ENCODE peak calls at places on chromosomes 3 and 15, in nine cellular contexts. E is lower lobe of right lung, I is SK-N-SH, H is A549, O is body of pancreas, R is MM.1S, M is GM10248, Q is esophagus squamous epithelium, U is Calu3. G is an unnamed sample.

GRCh38 chr3:4772171-4772804 is 206.9 kb upstream of the BHLHE40 start:
- DNase-seq in E (peak), I (no peak), H (no peak), O (peak), R (no peak), M (no peak), Q (peak), U (no peak), G (no peak)

GRCh38 chr3:148903022-148903442 is 37.9 kb downstream of the CPA3 start:
- DNase-seq in E (no peak), I (no peak), H (no peak), O (no peak), R (no peak), M (no peak), Q (no peak), U (no peak), G (no peak)

GRCh38 chr3:18556503-18556902 is 131.4 kb upstream of the SATB1 start:
- DNase-seq in E (no peak), I (no peak), H (no peak), O (peak), R (no peak), M (no peak), Q (no peak), U (no peak), G (peak)

GRCh38 chr3:166837535-166837934 is 542.6 kb downstream of the ZBBX start:
- DNase-seq in E (no peak), I (peak), H (no peak), O (peak), R (peak), M (peak), Q (no peak), U (peak), G (no peak)

GRCh38 chr3:193016437-193016887 is 98.8 kb upstream of the MB21D2 start:
- DNase-seq in E (no peak), I (no peak), H (no peak), O (peak), R (no peak), M (no peak), Q (no peak), U (no peak), G (no peak)

GRCh38 chr15:67834593-67835348 is 5.1 kb downstream of the RNU6-1 start:
- DNase-seq in E (no peak), I (no peak), H (no peak), O (no peak), R (no peak), M (no peak), Q (no peak), U (no peak), G (no peak)

GRCh38 chr15:36778516-36778915 is 199.1 kb downstream of the CDIN1 start:
- DNase-seq in E (no peak), I (no peak), H (no peak), O (no peak), R (no peak), M (no peak), Q (no peak), U (no peak), G (no peak)

GRCh38 chr3:133461291-133461690 is 61.4 kb downstream of the BFSP2 start:
- DNase-seq in E (no peak), I (no peak), H (no peak), O (no peak), R (no peak), M (no peak), Q (no peak), U (no peak), G (no peak)

GRCh38 chr3:27533718-27534578 is 49.8 kb upstream of the SLC4A7 start:
- DNase-seq in E (no peak), I (no peak), H (peak), O (peak), R (no peak), M (peak), Q (no peak), U (peak), G (peak)

GRCh38 chr3:149660462-149660861 is 2.6 kb upstream of the WWTR1 start:
- DNase-seq in E (no peak), I (no peak), H (no peak), O (no peak), R (no peak), M (no peak), Q (no peak), U (no peak), G (no peak)

GRCh38 chr3:146543461-146544012 is 870 bp downstream of the PLSCR1 start:
- DNase-seq in E (no peak), I (no peak), H (peak), O (peak), R (no peak), M (no peak), Q (no peak), U (no peak), G (no peak)

GRCh38 chr3:99976584-99976983 is 137.7 kb downstream of the FILIP1L start:
- DNase-seq in E (no peak), I (no peak), H (no peak), O (no peak), R (no peak), M (no peak), Q (no peak), U (no peak), G (no peak)

GRCh38 chr15:33226559-33227181 is 32.2 kb upstream of the FMN1 start:
- DNase-seq in E (no peak), I (peak), H (peak), O (peak), R (peak), M (no peak), Q (no peak), U (peak), G (peak)

GRCh38 chr15:38796589-38796988 is 232.0 kb upstream of the RASGRP1 start:
- DNase-seq in E (no peak), I (no peak), H (no peak), O (no peak), R (no peak), M (no peak), Q (no peak), U (no peak), G (no peak)

GRCh38 chr15:83206971-83207621 is 527 bp downstream of the HDGFL3 start:
- DNase-seq in E (peak), I (peak), H (peak), O (peak), R (peak), M (peak), Q (no peak), U (peak), G (no peak)

GRCh38 chr15:41790756-41791546 is 16.7 kb downstream of the MAPKBP1 start:
- DNase-seq in E (no peak), I (no peak), H (no peak), O (no peak), R (no peak), M (no peak), Q (no peak), U (no peak), G (peak)

GRCh38 chr3:179272385-179272784 is 21.5 kb upstream of the KCNMB3 start:
- DNase-seq in E (no peak), I (peak), H (no peak), O (no peak), R (no peak), M (no peak), Q (no peak), U (peak), G (no peak)

GRCh38 chr3:192409838-192410683 is 317.3 kb downstream of the FGF12 start:
- DNase-seq in E (no peak), I (no peak), H (peak), O (no peak), R (peak), M (peak), Q (no peak), U (peak), G (no peak)

GRCh38 chr3:194488007-194488742 is 1.4 kb upstream of the ATP13A3 start:
- DNase-seq in E (no peak), I (no peak), H (no peak), O (no peak), R (no peak), M (no peak), Q (no peak), U (peak), G (no peak)

GRCh38 chr3:140863481-140864084 is 78.1 kb upstream of the SLC25A36 start:
- DNase-seq in E (no peak), I (peak), H (peak), O (peak), R (peak), M (peak), Q (no peak), U (peak), G (no peak)

GRCh38 chr3:52851348-52851747 is 16.5 kb upstream of the MUSTN1 start:
- DNase-seq in E (no peak), I (peak), H (peak), O (peak), R (peak), M (peak), Q (no peak), U (peak), G (no peak)

GRCh38 chr15:51281368-51281967 is 56.9 kb downstream of the CYP19A1 start:
- DNase-seq in E (peak), I (peak), H (peak), O (peak), R (peak), M (peak), Q (no peak), U (peak), G (peak)

GRCh38 chr3:120649735-120650705 is 32.0 kb downstream of the HGD start:
- DNase-seq in E (no peak), I (no peak), H (no peak), O (no peak), R (no peak), M (peak), Q (no peak), U (no peak), G (no peak)

GRCh38 chr3:86921981-86922680 is 68.8 kb downstream of the VGLL3 start:
- DNase-seq in E (no peak), I (no peak), H (no peak), O (no peak), R (no peak), M (no peak), Q (no peak), U (no peak), G (no peak)

GRCh38 chr15:31255732-31256384 is 70.8 kb upstream of the KLF13 start:
- DNase-seq in E (no peak), I (no peak), H (no peak), O (no peak), R (peak), M (peak), Q (no peak), U (no peak), G (no peak)

GRCh38 chr15:31255176-31255510 is 71.5 kb upstream of the KLF13 start:
- DNase-seq in E (no peak), I (no peak), H (no peak), O (no peak), R (no peak), M (no peak), Q (no peak), U (no peak), G (no peak)

GRCh38 chr15:31256385-31257265 is 70.0 kb upstream of the KLF13 start:
- DNase-seq in E (no peak), I (no peak), H (no peak), O (no peak), R (peak), M (no peak), Q (no peak), U (no peak), G (no peak)

GRCh38 chr15:31252386-31252785 is 74.2 kb upstream of the KLF13 start:
- DNase-seq in E (no peak), I (no peak), H (no peak), O (no peak), R (no peak), M (no peak), Q (no peak), U (no peak), G (no peak)

DNA sequence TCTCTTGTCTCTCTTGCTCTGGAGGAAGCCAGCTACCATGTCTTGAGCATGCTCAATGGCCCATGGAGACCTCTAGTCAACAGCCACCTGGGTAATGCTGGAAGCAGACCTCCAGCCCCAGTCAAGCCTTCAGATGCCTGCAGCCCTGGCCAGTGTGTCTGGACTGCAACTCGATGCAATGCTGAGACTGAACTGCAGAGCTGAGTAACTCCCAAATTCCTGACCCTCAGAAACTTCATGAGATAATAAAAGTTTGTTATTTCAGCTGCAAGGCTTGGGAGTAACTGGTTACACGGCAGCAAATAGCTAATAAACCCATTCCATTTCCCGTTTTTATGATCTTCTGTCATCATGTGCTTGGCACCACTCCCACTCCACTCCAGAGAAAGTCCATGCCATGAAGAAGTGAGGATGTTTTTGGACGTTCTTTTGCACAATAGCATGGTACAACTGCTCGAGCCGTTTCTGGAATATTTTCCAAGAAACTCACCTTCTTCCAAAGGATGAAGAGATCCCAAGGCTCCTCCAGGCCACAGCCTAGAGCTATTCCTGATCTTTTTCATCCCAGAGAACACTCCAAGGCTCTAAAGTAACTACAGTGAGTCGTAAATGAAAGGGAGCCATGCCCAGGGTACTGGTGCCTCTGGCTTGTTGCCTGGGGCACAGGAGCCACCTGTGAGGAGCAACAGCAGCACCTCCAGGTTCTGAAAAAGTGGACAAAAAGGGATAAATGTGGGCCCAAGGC is 72.0 kb upstream of the KLF13 start:
- DNase-seq in E (no peak), I (no peak), H (no peak), O (peak), R (no peak), M (no peak), Q (no peak), U (no peak), G (peak)
- TF ChIP-seq CTCF in E (no peak), I (no peak), H (no peak), O (no peak), R (no peak), M (no peak), Q (no peak), U (no peak), G (no peak)

GRCh38 chr3:172126741-172127140 is 87.4 kb downstream of the FNDC3B start:
- DNase-seq in E (no peak), I (no peak), H (no peak), O (no peak), R (no peak), M (no peak), Q (no peak), U (no peak), G (no peak)

GRCh38 chr3:172127141-172127540 is 87.8 kb downstream of the FNDC3B start:
- DNase-seq in E (no peak), I (no peak), H (no peak), O (no peak), R (no peak), M (no peak), Q (no peak), U (no peak), G (no peak)

GRCh38 chr3:172125963-172126403 is 86.6 kb downstream of the FNDC3B start:
- DNase-seq in E (peak), I (no peak), H (no peak), O (peak), R (no peak), M (no peak), Q (no peak), U (no peak), G (no peak)

GRCh38 chr3:172124271-172124670 is 84.9 kb downstream of the FNDC3B start:
- DNase-seq in E (no peak), I (no peak), H (no peak), O (no peak), R (no peak), M (no peak), Q (no peak), U (no peak), G (no peak)

GRCh38 chr3:172125053-172125452 is 85.7 kb downstream of the FNDC3B start:
- DNase-seq in E (no peak), I (no peak), H (no peak), O (no peak), R (no peak), M (no peak), Q (no peak), U (no peak), G (no peak)
- TF ChIP-seq CTCF in E (no peak), I (no peak), H (no peak), O (no peak), R (no peak), M (no peak), Q (no peak), U (no peak), G (no peak)

DNA sequence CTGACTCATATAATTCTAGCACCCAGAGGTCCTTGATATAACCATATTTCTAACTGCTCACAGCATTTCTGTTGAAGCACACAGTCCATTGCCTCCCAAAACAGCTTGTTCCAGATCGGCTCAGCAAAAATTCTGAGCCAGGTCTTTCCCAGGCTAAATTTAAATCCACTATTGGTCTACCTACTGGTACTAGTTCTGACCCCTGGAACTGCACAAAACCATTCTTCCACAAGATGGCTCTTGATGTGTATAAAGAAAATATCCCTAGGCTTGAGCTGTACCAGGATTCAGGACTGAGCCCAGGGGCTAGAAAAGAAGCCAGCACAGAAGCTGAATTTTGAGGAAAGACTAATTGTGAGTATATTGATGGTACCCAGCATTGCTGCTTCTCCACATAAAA is 75.4 kb upstream of the ABHD17C start:
- DNase-seq in E (no peak), I (no peak), H (no peak), O (peak), R (no peak), M (no peak), Q (no peak), U (no peak), G (no peak)
- TF ChIP-seq CTCF in E (peak), I (peak), H (no peak), O (no peak), R (peak), M (no peak), Q (peak), U (no peak), G (peak)

GRCh38 chr3:61777483-61777882 is 216.1 kb downstream of the PTPRG start:
- DNase-seq in E (no peak), I (no peak), H (no peak), O (no peak), R (no peak), M (no peak), Q (no peak), U (no peak), G (no peak)

GRCh38 chr3:61774279-61774890 is 213.0 kb downstream of the PTPRG start:
- DNase-seq in E (no peak), I (no peak), H (no peak), O (no peak), R (no peak), M (no peak), Q (no peak), U (no peak), G (no peak)

GRCh38 chr3:61780455-61781239 is 219.3 kb downstream of the PTPRG start:
- DNase-seq in E (no peak), I (no peak), H (no peak), O (no peak), R (no peak), M (no peak), Q (no peak), U (no peak), G (no peak)

GRCh38 chr3:61776390-61776789 is 215.0 kb downstream of the PTPRG start:
- DNase-seq in E (no peak), I (no peak), H (no peak), O (no peak), R (no peak), M (no peak), Q (no peak), U (no peak), G (no peak)

DNA sequence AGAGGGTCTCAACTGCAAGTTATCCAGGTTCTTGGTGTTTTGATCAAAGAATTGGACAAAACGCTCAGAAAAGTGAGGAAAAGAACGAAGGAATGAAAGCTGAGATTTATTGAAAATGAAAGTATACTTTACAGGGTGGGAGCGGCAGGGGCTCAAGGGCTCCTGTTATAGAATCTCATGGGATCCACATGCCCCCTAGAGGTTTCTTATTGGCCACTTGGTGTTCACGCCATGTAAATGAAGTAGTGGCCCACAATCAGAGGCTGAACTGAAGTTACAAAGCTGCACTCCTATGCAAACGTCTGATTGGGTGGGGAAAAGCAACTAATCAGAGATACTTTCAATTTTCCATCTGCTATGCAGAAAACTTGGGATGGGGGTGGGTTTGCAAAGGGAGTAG is 216.7 kb downstream of the PTPRG start:
- DNase-seq in E (no peak), I (no peak), H (no peak), O (no peak), R (no peak), M (no peak), Q (no peak), U (no peak), G (no peak)
- TF ChIP-seq CTCF in E (no peak), I (no peak), H (no peak), O (no peak), R (no peak), M (no peak), Q (no peak), U (no peak), G (no peak)

GRCh38 chr3:111700054-111700453 is 104.9 kb upstream of the ZBED2 start:
- DNase-seq in E (no peak), I (no peak), H (no peak), O (no peak), R (no peak), M (no peak), Q (no peak), U (no peak), G (no peak)
- TF ChIP-seq CTCF in E (no peak), I (no peak), H (no peak), O (no peak), R (no peak), M (no peak), Q (no peak), U (no peak), G (no peak)

GRCh38 chr3:2568929-2569328 is 470.3 kb downstream of the CNTN4 start:
- DNase-seq in E (no peak), I (no peak), H (no peak), O (no peak), R (no peak), M (no peak), Q (no peak), U (no peak), G (no peak)

DNA sequence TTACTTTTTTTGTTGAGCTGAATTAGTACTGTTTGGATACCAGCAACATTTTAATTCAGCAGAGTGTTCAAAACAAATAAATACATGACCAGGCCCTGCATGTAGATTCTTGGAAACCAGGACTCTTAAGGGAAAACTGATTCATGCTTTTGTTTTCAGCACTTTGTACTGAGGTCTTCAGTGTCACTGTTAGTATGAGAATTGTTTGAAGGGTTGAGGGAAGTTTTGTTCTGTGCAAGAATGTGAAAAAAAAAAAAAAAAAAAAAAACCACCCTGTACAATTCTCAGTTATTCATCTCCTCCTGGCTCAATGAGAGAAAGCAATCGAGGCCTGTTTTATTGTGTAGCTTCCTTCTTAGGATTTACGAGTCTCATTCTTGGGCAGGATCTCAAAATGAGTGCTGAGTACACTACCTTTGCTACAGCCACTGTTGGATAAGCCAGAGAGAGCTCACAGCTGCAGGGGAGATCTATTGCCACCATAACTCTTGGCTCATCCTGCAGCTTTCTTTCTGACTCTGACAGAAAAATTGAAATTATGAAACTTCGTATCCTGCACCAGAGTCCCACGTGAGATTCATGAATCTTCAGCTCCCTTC is 469.5 kb downstream of the CNTN4 start:
- DNase-seq in E (no peak), I (no peak), H (no peak), O (no peak), R (no peak), M (no peak), Q (no peak), U (no peak), G (no peak)
- TF ChIP-seq CTCF in E (no peak), I (no peak), H (no peak), O (no peak), R (no peak), M (no peak), Q (no peak), U (no peak), G (no peak)

GRCh38 chr15:96701443-96701842 is 370.9 kb downstream of the NR2F2 start:
- DNase-seq in E (no peak), I (no peak), H (no peak), O (no peak), R (no peak), M (no peak), Q (no peak), U (no peak), G (no peak)
- TF ChIP-seq CTCF in E (no peak), I (no peak), H (no peak), O (no peak), R (no peak), M (no peak), Q (no peak), U (no peak), G (peak)

GRCh38 chr3:161150001-161150525 is 44.9 kb upstream of the B3GALNT1 start:
- DNase-seq in E (no peak), I (no peak), H (no peak), O (no peak), R (no peak), M (no peak), Q (no peak), U (no peak), G (no peak)
- TF ChIP-seq CTCF in E (no peak), I (no peak), H (no peak), O (no peak), R (no peak), M (no peak), Q (no peak), U (no peak), G (no peak)

GRCh38 chr3:63193647-63194046 is 84.5 kb upstream of the SYNPR start:
- DNase-seq in E (no peak), I (peak), H (no peak), O (no peak), R (peak), M (no peak), Q (no peak), U (peak), G (no peak)
- TF ChIP-seq CTCF in E (peak), I (peak), H (peak), O (no peak), R (peak), M (no peak), Q (no peak), U (peak), G (peak)

G was measured in kidney epithelial cell.